ENCODE peak calls at places on chromosome 19, in four cellular contexts. S is amniotic epithelial cell; V is amniotic stem cell; E is naive thymus-derived CD8-positive, alpha-beta T cell. X is an unnamed sample.

GRCh38 chr19:1068111-1069001 is 1.4 kb downstream of the ARHGAP45 start:
- DNase-seq in S (no peak), V (no peak), E (peak; percentile 72), X (peak; percentile 85)

GRCh38 chr19:55484571-55485438 is at the start of gene NAT14:
- DNase-seq in S (peak; percentile 31), V (peak; percentile 37), E (peak; percentile 60), X (peak; percentile 50)

GRCh38 chr19:12773571-12773970 is 1.8 kb downstream of the HOOK2 start:
- DNase-seq in S (no peak), V (no peak), E (no peak), X (no peak)

GRCh38 chr19:48819366-48819816 is 8.6 kb upstream of the BCAT2 start:
- DNase-seq in S (peak; percentile 89), V (no peak), E (no peak), X (no peak)

GRCh38 chr19:15437355-15438123 is 12.2 kb downstream of the WIZ start:
- DNase-seq in S (peak; percentile 36), V (no peak), E (no peak), X (no peak)

GRCh38 chr19:39546599-39546998 is 6.6 kb upstream of the EID2 start:
- DNase-seq in S (no peak), V (no peak), E (no peak), X (no peak)

GRCh38 chr19:47351545-47351944 is 2.4 kb downstream of the DHX34 start:
- DNase-seq in S (peak; percentile 73), V (no peak), E (no peak), X (no peak)

GRCh38 chr19:38653028-38653571 is 5.7 kb downstream of the ACTN4 start:
- DNase-seq in S (no peak), V (no peak), E (no peak), X (no peak)

GRCh38 chr19:35114656-35115537 is 726 bp upstream of the FXYD3 start:
- DNase-seq in S (peak; percentile 32), V (no peak), E (peak; percentile 54), X (peak; percentile 69)

GRCh38 chr19:1154731-1155351 is 19.2 kb downstream of the SBNO2 start:
- DNase-seq in S (peak; percentile 93), V (peak; percentile 47), E (no peak), X (no peak)

GRCh38 chr19:43562698-43563241 is 12.6 kb downstream of the XRCC1 start:
- DNase-seq in S (peak; percentile 78), V (no peak), E (peak; percentile 58), X (peak; percentile 86)

GRCh38 chr19:10604460-10604980 is 17.4 kb upstream of the AP1M2 start:
- DNase-seq in S (no peak), V (no peak), E (no peak), X (no peak)

GRCh38 chr19:55441692-55442321 is 1.3 kb downstream of the SHISA7 start:
- DNase-seq in S (no peak), V (no peak), E (no peak), X (no peak)

GRCh38 chr19:2503521-2504109 is 27.7 kb downstream of the GADD45B start:
- DNase-seq in S (no peak), V (peak; percentile 52), E (peak; percentile 69), X (peak; percentile 78)

GRCh38 chr19:16014923-16015804 is 61.1 kb upstream of the TPM4 start:
- DNase-seq in S (no peak), V (no peak), E (no peak), X (no peak)

GRCh38 chr19:5057860-5058259 is 88.9 kb downstream of the KDM4B start:
- DNase-seq in S (no peak), V (no peak), E (no peak), X (no peak)

GRCh38 chr19:3045885-3046603 is 16.3 kb downstream of the TLE5 start:
- DNase-seq in S (no peak), V (no peak), E (no peak), X (no peak)

GRCh38 chr19:10235003-10235402 is 3.9 kb upstream of the S1PR2 start:
- DNase-seq in S (no peak), V (no peak), E (no peak), X (no peak)

GRCh38 chr19:1513492-1514294 is 874 bp upstream of the ADAMTSL5 start:
- DNase-seq in S (peak; percentile 32), V (no peak), E (peak; percentile 43), X (peak; percentile 62)